ENCODE peak calls at places on chromosomes 13 and 19, in six cellular contexts. One of them, this sample, is unnamed.

GRCh38 chr19:17333611-17334413 is 843 bp downstream of the ANO8 start:
- DNase-seq in heart left ventricle: no peak
- DNase-seq in endodermal cell: peak; percentile 81
- DNase-seq in pancreas: peak; percentile 41
- DNase-seq in fibroblast of lung: peak; percentile 85
- DNase-seq in ascending aorta: no peak
- DNase-seq in this sample: no peak

GRCh38 chr13:27691207-27691606 is 69.5 kb downstream of the POLR1D start:
- DNase-seq in heart left ventricle: no peak
- DNase-seq in endodermal cell: no peak
- DNase-seq in pancreas: no peak
- DNase-seq in fibroblast of lung: no peak
- DNase-seq in ascending aorta: no peak
- DNase-seq in this sample: no peak

GRCh38 chr19:34350161-34350561 is 14.8 kb upstream of the GPI start:
- DNase-seq in heart left ventricle: no peak
- DNase-seq in endodermal cell: no peak
- DNase-seq in pancreas: no peak
- DNase-seq in fibroblast of lung: peak; percentile 38
- DNase-seq in ascending aorta: no peak
- DNase-seq in this sample: no peak

GRCh38 chr19:39499932-39500331 is 1.2 kb downstream of the DLL3 start:
- DNase-seq in heart left ventricle: no peak
- DNase-seq in endodermal cell: no peak
- DNase-seq in pancreas: no peak
- DNase-seq in fibroblast of lung: no peak
- DNase-seq in ascending aorta: no peak
- DNase-seq in this sample: no peak

GRCh38 chr19:5106971-5107370 is 138.1 kb downstream of the KDM4B start:
- DNase-seq in heart left ventricle: no peak
- DNase-seq in endodermal cell: no peak
- DNase-seq in pancreas: no peak
- DNase-seq in fibroblast of lung: no peak
- DNase-seq in ascending aorta: no peak
- DNase-seq in this sample: no peak

GRCh38 chr19:29660835-29661234 is 4.4 kb upstream of the PLEKHF1 start:
- DNase-seq in heart left ventricle: no peak
- DNase-seq in endodermal cell: no peak
- DNase-seq in pancreas: no peak
- DNase-seq in fibroblast of lung: no peak
- DNase-seq in ascending aorta: no peak
- DNase-seq in this sample: no peak

GRCh38 chr13:111963031-111963430 is 103.9 kb upstream of the SOX1 start:
- DNase-seq in heart left ventricle: no peak
- DNase-seq in endodermal cell: no peak
- DNase-seq in pancreas: no peak
- DNase-seq in fibroblast of lung: no peak
- DNase-seq in ascending aorta: no peak
- DNase-seq in this sample: no peak

GRCh38 chr19:31725051-31725450 is 375.8 kb upstream of the TSHZ3 start:
- DNase-seq in heart left ventricle: no peak
- DNase-seq in endodermal cell: no peak
- DNase-seq in pancreas: no peak
- DNase-seq in fibroblast of lung: peak; percentile 45
- DNase-seq in ascending aorta: no peak
- DNase-seq in this sample: no peak

GRCh38 chr19:31656507-31656906 is 307.3 kb upstream of the TSHZ3 start:
- DNase-seq in heart left ventricle: no peak
- DNase-seq in endodermal cell: no peak
- DNase-seq in pancreas: no peak
- DNase-seq in fibroblast of lung: no peak
- DNase-seq in ascending aorta: no peak
- DNase-seq in this sample: no peak

GRCh38 chr19:43610493-43610892 is 1.4 kb upstream of the SRRM5 start:
- DNase-seq in heart left ventricle: no peak
- DNase-seq in endodermal cell: peak; percentile 76
- DNase-seq in pancreas: no peak
- DNase-seq in fibroblast of lung: peak; percentile 9
- DNase-seq in ascending aorta: no peak
- DNase-seq in this sample: no peak

GRCh38 chr19:43606569-43607229 is 5.2 kb upstream of the SRRM5 start:
- DNase-seq in heart left ventricle: no peak
- DNase-seq in endodermal cell: no peak
- DNase-seq in pancreas: no peak
- DNase-seq in fibroblast of lung: no peak
- DNase-seq in ascending aorta: no peak
- DNase-seq in this sample: no peak

GRCh38 chr19:43607238-43608205 is 4.4 kb upstream of the SRRM5 start:
- DNase-seq in heart left ventricle: no peak
- DNase-seq in endodermal cell: no peak
- DNase-seq in pancreas: no peak
- DNase-seq in fibroblast of lung: no peak
- DNase-seq in ascending aorta: no peak
- DNase-seq in this sample: no peak

GRCh38 chr19:43609872-43610271 is 2.0 kb upstream of the SRRM5 start:
- DNase-seq in heart left ventricle: no peak
- DNase-seq in endodermal cell: no peak
- DNase-seq in pancreas: no peak
- DNase-seq in fibroblast of lung: no peak
- DNase-seq in ascending aorta: no peak
- DNase-seq in this sample: no peak

DNA sequence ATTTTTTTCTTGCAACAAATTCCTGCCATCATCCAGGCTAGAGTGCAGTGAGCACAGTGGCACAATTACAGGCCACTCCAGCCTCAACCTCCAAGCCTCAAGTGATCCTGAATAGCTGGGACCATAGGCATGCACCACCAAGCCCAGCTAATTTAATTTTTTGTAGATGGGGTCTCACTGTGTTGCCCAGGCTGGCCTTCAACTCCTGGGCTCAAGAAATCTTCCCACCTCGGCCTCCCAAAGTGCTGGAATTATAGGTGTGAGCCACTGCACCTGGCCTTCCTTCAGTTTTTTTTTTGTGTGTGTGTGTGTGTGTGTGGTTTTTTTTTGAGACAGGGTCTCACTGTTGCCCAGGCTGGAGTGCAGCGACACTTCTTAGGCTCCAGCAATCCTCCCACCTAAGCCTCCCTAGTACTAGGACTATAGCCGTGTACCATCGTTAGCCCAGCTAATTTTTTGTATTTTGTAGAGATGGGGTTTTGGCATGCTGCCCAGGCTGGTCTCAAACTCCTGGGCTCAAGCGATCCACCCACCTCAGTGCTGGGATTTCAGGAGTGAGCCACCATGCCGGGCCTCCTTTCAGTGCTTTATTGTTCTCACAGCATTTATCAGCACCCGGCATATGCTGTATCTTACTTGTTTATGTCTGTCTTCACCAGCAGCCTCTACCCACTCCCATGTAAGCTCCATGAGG is 5.9 kb upstream of the SRRM5 start:
- DNase-seq in heart left ventricle: no peak
- DNase-seq in endodermal cell: no peak
- DNase-seq in pancreas: no peak
- DNase-seq in fibroblast of lung: no peak
- DNase-seq in ascending aorta: no peak
- DNase-seq in this sample: no peak
- H3K27ac ChIP-seq in heart left ventricle: no peak overlapping the region
- H3K27ac ChIP-seq in endodermal cell: no peak overlapping the region
- H3K27ac ChIP-seq in pancreas: no peak overlapping the region
- H3K27ac ChIP-seq in fibroblast of lung: no peak overlapping the region
- H3K27ac ChIP-seq in ascending aorta: no peak overlapping the region
- H3K27ac ChIP-seq in this sample: no peak overlapping the region

DNA sequence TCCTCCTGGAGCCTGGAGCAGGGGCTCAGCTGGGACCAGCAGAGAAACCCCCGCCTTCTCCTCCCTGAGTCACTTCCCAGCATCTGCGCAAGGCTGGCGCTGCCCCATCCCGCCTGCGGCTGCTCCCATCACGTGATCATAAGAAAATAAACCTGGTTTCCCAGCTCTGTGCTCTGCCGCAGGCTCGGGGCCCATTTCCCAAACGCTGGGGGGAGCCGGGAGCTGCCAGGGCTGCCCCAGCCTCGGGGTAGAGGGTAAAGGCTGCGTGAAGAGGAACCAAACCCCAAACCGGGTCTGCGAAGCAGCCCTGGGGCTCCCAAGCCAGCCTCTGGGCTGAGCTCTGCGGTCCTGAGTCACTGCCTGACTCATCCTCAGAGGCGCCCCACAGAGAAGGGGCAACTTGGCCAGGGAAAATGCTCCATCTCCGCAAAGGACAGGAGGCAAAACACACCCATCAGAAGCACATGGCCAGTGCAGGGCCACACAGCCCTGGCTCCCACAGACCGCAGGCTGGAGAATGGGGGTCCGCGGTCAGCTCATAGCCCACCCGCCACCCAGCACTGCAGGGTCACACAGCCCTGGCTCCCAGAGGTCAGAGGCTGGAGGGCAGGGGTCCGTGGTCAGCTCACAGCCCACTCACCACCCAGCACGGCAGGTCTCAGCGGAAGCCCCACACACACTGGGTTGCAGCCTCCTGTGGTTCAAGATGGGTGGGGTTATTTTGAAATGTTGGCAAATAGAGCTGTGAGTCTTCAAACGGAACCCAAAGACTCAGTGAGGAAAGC is 67.1 kb downstream of the RASA3 start:
- DNase-seq in heart left ventricle: peak; percentile 93
- DNase-seq in endodermal cell: peak; percentile 93
- DNase-seq in pancreas: peak; percentile 86
- DNase-seq in fibroblast of lung: peak; percentile 99
- DNase-seq in ascending aorta: peak; percentile 95
- DNase-seq in this sample: peak; percentile 82
- TF ChIP-seq CTCF in heart left ventricle: no peak
- TF ChIP-seq CTCF in endodermal cell: no peak
- TF ChIP-seq CTCF in pancreas: no peak
- TF ChIP-seq CTCF in fibroblast of lung: no peak
- TF ChIP-seq CTCF in ascending aorta: no peak
- TF ChIP-seq CTCF in this sample: no peak

DNA sequence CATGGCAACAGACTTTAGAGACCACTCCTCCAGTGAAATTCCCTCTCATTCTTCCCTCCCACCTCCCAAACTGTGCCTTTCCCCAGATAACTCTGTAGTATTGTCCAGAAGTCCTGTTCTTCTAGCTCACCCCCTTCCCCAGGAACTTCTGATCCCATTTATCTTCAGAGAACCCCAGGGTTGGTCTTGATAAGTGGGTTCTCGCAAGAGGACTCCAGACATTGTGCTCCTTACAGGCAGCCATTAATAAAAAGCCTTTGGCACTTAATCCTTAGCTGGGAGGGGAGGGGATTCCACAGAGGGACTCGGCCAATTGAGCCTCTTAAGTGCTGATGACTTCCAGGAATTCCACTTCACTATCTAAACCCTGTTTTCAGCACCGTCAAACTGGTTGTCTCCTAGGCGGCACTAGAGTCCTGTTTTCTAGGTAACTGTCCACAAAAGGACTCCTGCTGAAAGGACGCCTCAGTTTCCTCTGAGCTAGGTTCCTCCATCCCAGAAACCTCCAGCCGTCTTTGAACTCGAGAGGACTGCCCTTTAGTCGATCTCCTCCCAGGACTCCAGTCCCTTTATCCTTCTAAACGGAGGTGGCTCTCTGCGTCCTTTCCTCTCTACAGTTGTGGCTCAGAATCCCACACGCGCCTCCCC is 2.0 kb downstream of the LTBP4 start:
- DNase-seq in heart left ventricle: peak; percentile 22
- DNase-seq in endodermal cell: no peak
- DNase-seq in pancreas: no peak
- DNase-seq in fibroblast of lung: peak; percentile 67
- DNase-seq in ascending aorta: no peak
- DNase-seq in this sample: no peak
- H3K4me1 ChIP-seq in heart left ventricle: peaks cover 84% of the 10 kb centered on the region
- H3K4me1 ChIP-seq in endodermal cell: peaks cover 14% of the 10 kb centered on the region
- H3K4me1 ChIP-seq in pancreas: no peaks in the 10 kb centered on the region
- H3K4me1 ChIP-seq in fibroblast of lung: peaks cover 26% of the 10 kb centered on the region
- H3K4me1 ChIP-seq in ascending aorta: peaks cover 14% of the 10 kb centered on the region
- H3K4me1 ChIP-seq in this sample: peaks cover 77% of the 10 kb centered on the region

DNA sequence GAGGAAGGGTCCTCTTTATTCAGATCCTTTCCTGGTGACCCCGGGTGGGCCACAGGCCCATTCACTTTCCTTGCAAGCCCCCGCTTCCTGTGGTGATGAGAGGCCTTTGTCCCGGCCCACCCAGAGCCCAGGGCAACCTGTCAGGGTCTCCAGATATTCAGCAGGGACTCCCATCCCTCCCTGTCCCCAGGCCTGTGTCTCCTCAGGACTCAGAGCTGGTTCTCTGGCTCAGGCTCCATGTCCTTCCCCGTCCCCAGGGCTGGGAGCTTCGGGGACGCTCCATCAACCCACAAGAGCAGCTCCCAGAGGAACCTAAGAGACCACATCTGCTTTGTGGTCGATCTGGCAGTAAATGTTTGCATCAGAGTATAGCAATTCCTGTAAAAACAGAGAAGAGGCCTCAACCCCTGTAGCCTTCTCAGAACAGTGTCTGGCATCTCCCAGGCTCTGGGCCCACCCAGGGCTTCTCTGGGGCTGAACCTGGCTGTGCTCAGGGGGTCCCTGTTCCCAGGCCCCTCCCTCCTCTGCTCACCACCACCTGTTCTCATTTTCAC is 7.8 kb downstream of the CEACAM4 start:
- DNase-seq in heart left ventricle: no peak
- DNase-seq in endodermal cell: no peak
- DNase-seq in pancreas: no peak
- DNase-seq in fibroblast of lung: no peak
- DNase-seq in ascending aorta: no peak
- DNase-seq in this sample: no peak
- H3K27ac ChIP-seq in heart left ventricle: no peak overlapping the region
- H3K27ac ChIP-seq in endodermal cell: no peak overlapping the region
- H3K27ac ChIP-seq in pancreas: no peak overlapping the region
- H3K27ac ChIP-seq in fibroblast of lung: no peak overlapping the region
- H3K27ac ChIP-seq in ascending aorta: no peak overlapping the region
- H3K27ac ChIP-seq in this sample: no peak overlapping the region

GRCh38 chr13:110331362-110331761 is 24.3 kb downstream of the COL4A2 start:
- DNase-seq in heart left ventricle: no peak
- DNase-seq in endodermal cell: no peak
- DNase-seq in pancreas: no peak
- DNase-seq in fibroblast of lung: peak; percentile 98
- DNase-seq in ascending aorta: peak; percentile 63
- DNase-seq in this sample: no peak

GRCh38 chr13:110329798-110330461 is 22.8 kb downstream of the COL4A2 start:
- DNase-seq in heart left ventricle: peak; percentile 22
- DNase-seq in endodermal cell: no peak
- DNase-seq in pancreas: no peak
- DNase-seq in fibroblast of lung: peak; percentile 92
- DNase-seq in ascending aorta: peak; percentile 70
- DNase-seq in this sample: no peak

GRCh38 chr13:110328509-110328908 is 21.4 kb downstream of the COL4A2 start:
- DNase-seq in heart left ventricle: no peak
- DNase-seq in endodermal cell: no peak
- DNase-seq in pancreas: no peak
- DNase-seq in fibroblast of lung: peak; percentile 47
- DNase-seq in ascending aorta: peak; percentile 64
- DNase-seq in this sample: no peak

GRCh38 chr13:110329258-110329657 is 22.2 kb downstream of the COL4A2 start:
- DNase-seq in heart left ventricle: no peak
- DNase-seq in endodermal cell: no peak
- DNase-seq in pancreas: no peak
- DNase-seq in fibroblast of lung: peak; percentile 62
- DNase-seq in ascending aorta: peak; percentile 46
- DNase-seq in this sample: no peak

GRCh38 chr13:110330491-110331001 is 23.5 kb downstream of the COL4A2 start:
- DNase-seq in heart left ventricle: peak; percentile 20
- DNase-seq in endodermal cell: no peak
- DNase-seq in pancreas: no peak
- DNase-seq in fibroblast of lung: peak; percentile 86
- DNase-seq in ascending aorta: peak; percentile 63
- DNase-seq in this sample: no peak
- TF ChIP-seq CTCF in heart left ventricle: no peak
- TF ChIP-seq CTCF in endodermal cell: no peak
- TF ChIP-seq CTCF in pancreas: no peak
- TF ChIP-seq CTCF in fibroblast of lung: no peak
- TF ChIP-seq CTCF in ascending aorta: no peak
- TF ChIP-seq CTCF in this sample: no peak